ENCODE peak calls at places on chromosomes 1 and 21, in seven cellular contexts. One of them, this sample, is unnamed.

GRCh38 chr21:40575983-40576382 is 271.0 kb downstream of the DSCAM start:
- DNase-seq in coronary artery: no peak
- DNase-seq in mucosa of descending colon: no peak
- DNase-seq in fibroblast of lung: no peak
- DNase-seq in fibroblast of pulmonary artery: no peak
- DNase-seq in left lung: no peak
- DNase-seq in cardiac muscle cell: no peak
- DNase-seq in this sample: no peak

GRCh38 chr1:1304331-1305299 is 3.1 kb downstream of the ACAP3 start:
- DNase-seq in coronary artery: no peak
- DNase-seq in mucosa of descending colon: peak; percentile 78
- DNase-seq in fibroblast of lung: peak; percentile 79
- DNase-seq in fibroblast of pulmonary artery: peak; percentile 78
- DNase-seq in left lung: no peak
- DNase-seq in cardiac muscle cell: peak; percentile 66
- DNase-seq in this sample: no peak

GRCh38 chr21:43262427-43262826 is 93.6 kb downstream of the CRYAA start:
- DNase-seq in coronary artery: peak; percentile 85
- DNase-seq in mucosa of descending colon: no peak
- DNase-seq in fibroblast of lung: peak; percentile 15
- DNase-seq in fibroblast of pulmonary artery: no peak
- DNase-seq in left lung: no peak
- DNase-seq in cardiac muscle cell: no peak
- DNase-seq in this sample: peak; percentile 76

GRCh38 chr1:51234721-51235425 is 1.2 kb upstream of the RNF11 start:
- DNase-seq in coronary artery: peak; percentile 75
- DNase-seq in mucosa of descending colon: peak; percentile 70
- DNase-seq in fibroblast of lung: no peak
- DNase-seq in fibroblast of pulmonary artery: no peak
- DNase-seq in left lung: no peak
- DNase-seq in cardiac muscle cell: peak; percentile 34
- DNase-seq in this sample: peak; percentile 64

GRCh38 chr21:46182548-46183336 is 1.5 kb downstream of the SPATC1L start:
- DNase-seq in coronary artery: peak; percentile 75
- DNase-seq in mucosa of descending colon: peak; percentile 45
- DNase-seq in fibroblast of lung: no peak
- DNase-seq in fibroblast of pulmonary artery: no peak
- DNase-seq in left lung: no peak
- DNase-seq in cardiac muscle cell: no peak
- DNase-seq in this sample: no peak

GRCh38 chr1:213987422-213987875 is 324 bp upstream of the PROX1 start:
- DNase-seq in coronary artery: no peak
- DNase-seq in mucosa of descending colon: no peak
- DNase-seq in fibroblast of lung: no peak
- DNase-seq in fibroblast of pulmonary artery: no peak
- DNase-seq in left lung: peak; percentile 74
- DNase-seq in cardiac muscle cell: peak; percentile 91
- DNase-seq in this sample: peak; percentile 80

GRCh38 chr21:36246080-36246631 is 73.8 kb upstream of the MORC3 start:
- DNase-seq in coronary artery: no peak
- DNase-seq in mucosa of descending colon: peak; percentile 65
- DNase-seq in fibroblast of lung: no peak
- DNase-seq in fibroblast of pulmonary artery: no peak
- DNase-seq in left lung: no peak
- DNase-seq in cardiac muscle cell: no peak
- DNase-seq in this sample: no peak

GRCh38 chr1:224644553-224645154 is 28.5 kb downstream of the CNIH3 start:
- DNase-seq in coronary artery: no peak
- DNase-seq in mucosa of descending colon: peak; percentile 48
- DNase-seq in fibroblast of lung: peak; percentile 59
- DNase-seq in fibroblast of pulmonary artery: peak; percentile 63
- DNase-seq in left lung: no peak
- DNase-seq in cardiac muscle cell: peak; percentile 66
- DNase-seq in this sample: no peak

GRCh38 chr1:83033682-83034081 is 965.2 kb downstream of the TTLL7 start:
- DNase-seq in coronary artery: no peak
- DNase-seq in mucosa of descending colon: no peak
- DNase-seq in fibroblast of lung: peak; percentile 5
- DNase-seq in fibroblast of pulmonary artery: peak; percentile 11
- DNase-seq in left lung: no peak
- DNase-seq in cardiac muscle cell: no peak
- DNase-seq in this sample: no peak

GRCh38 chr1:154463512-154463990 is 38.5 kb upstream of the TDRD10 start:
- DNase-seq in coronary artery: peak; percentile 67
- DNase-seq in mucosa of descending colon: no peak
- DNase-seq in fibroblast of lung: no peak
- DNase-seq in fibroblast of pulmonary artery: no peak
- DNase-seq in left lung: no peak
- DNase-seq in cardiac muscle cell: no peak
- DNase-seq in this sample: no peak

GRCh38 chr1:185561629-185562028 is 172.6 kb upstream of the HMCN1 start:
- DNase-seq in coronary artery: no peak
- DNase-seq in mucosa of descending colon: no peak
- DNase-seq in fibroblast of lung: no peak
- DNase-seq in fibroblast of pulmonary artery: peak; percentile 25
- DNase-seq in left lung: no peak
- DNase-seq in cardiac muscle cell: no peak
- DNase-seq in this sample: no peak

GRCh38 chr1:89166705-89167104 is 9.1 kb downstream of the GBP7 start:
- DNase-seq in coronary artery: no peak
- DNase-seq in mucosa of descending colon: no peak
- DNase-seq in fibroblast of lung: no peak
- DNase-seq in fibroblast of pulmonary artery: no peak
- DNase-seq in left lung: no peak
- DNase-seq in cardiac muscle cell: no peak
- DNase-seq in this sample: no peak

GRCh38 chr1:151641229-151641628 is 29.4 kb downstream of the SNX27 start:
- DNase-seq in coronary artery: no peak
- DNase-seq in mucosa of descending colon: no peak
- DNase-seq in fibroblast of lung: no peak
- DNase-seq in fibroblast of pulmonary artery: no peak
- DNase-seq in left lung: no peak
- DNase-seq in cardiac muscle cell: no peak
- DNase-seq in this sample: no peak

GRCh38 chr1:21626921-21627339 is 42.2 kb downstream of the RAP1GAP start:
- DNase-seq in coronary artery: no peak
- DNase-seq in mucosa of descending colon: no peak
- DNase-seq in fibroblast of lung: no peak
- DNase-seq in fibroblast of pulmonary artery: no peak
- DNase-seq in left lung: no peak
- DNase-seq in cardiac muscle cell: no peak
- DNase-seq in this sample: no peak

GRCh38 chr1:112849425-112849966 is 106.5 kb downstream of the SLC16A1 start:
- DNase-seq in coronary artery: no peak
- DNase-seq in mucosa of descending colon: peak; percentile 52
- DNase-seq in fibroblast of lung: peak; percentile 34
- DNase-seq in fibroblast of pulmonary artery: peak; percentile 39
- DNase-seq in left lung: no peak
- DNase-seq in cardiac muscle cell: peak; percentile 31
- DNase-seq in this sample: peak; percentile 62

GRCh38 chr1:147840909-147841308 is 61.7 kb upstream of the GJA8 start:
- DNase-seq in coronary artery: no peak
- DNase-seq in mucosa of descending colon: no peak
- DNase-seq in fibroblast of lung: no peak
- DNase-seq in fibroblast of pulmonary artery: no peak
- DNase-seq in left lung: no peak
- DNase-seq in cardiac muscle cell: no peak
- DNase-seq in this sample: no peak

GRCh38 chr1:32068891-32069590 is 3.7 kb upstream of the TMEM39B start:
- DNase-seq in coronary artery: no peak
- DNase-seq in mucosa of descending colon: no peak
- DNase-seq in fibroblast of lung: no peak
- DNase-seq in fibroblast of pulmonary artery: peak; percentile 46
- DNase-seq in left lung: no peak
- DNase-seq in cardiac muscle cell: no peak
- DNase-seq in this sample: no peak

GRCh38 chr1:32074841-32075240 is 2.1 kb downstream of the TMEM39B start:
- DNase-seq in coronary artery: no peak
- DNase-seq in mucosa of descending colon: no peak
- DNase-seq in fibroblast of lung: no peak
- DNase-seq in fibroblast of pulmonary artery: no peak
- DNase-seq in left lung: no peak
- DNase-seq in cardiac muscle cell: no peak
- DNase-seq in this sample: no peak

GRCh38 chr1:32071758-32072621 is 749 bp upstream of the TMEM39B start:
- DNase-seq in coronary artery: no peak
- DNase-seq in mucosa of descending colon: no peak
- DNase-seq in fibroblast of lung: peak; percentile 69
- DNase-seq in fibroblast of pulmonary artery: peak; percentile 78
- DNase-seq in left lung: no peak
- DNase-seq in cardiac muscle cell: no peak
- DNase-seq in this sample: no peak

GRCh38 chr1:32073387-32074229 is 869 bp downstream of the TMEM39B start:
- DNase-seq in coronary artery: no peak
- DNase-seq in mucosa of descending colon: no peak
- DNase-seq in fibroblast of lung: no peak
- DNase-seq in fibroblast of pulmonary artery: no peak
- DNase-seq in left lung: no peak
- DNase-seq in cardiac muscle cell: no peak
- DNase-seq in this sample: no peak

GRCh38 chr1:32072622-32073386 is at the start of gene TMEM39B:
- DNase-seq in coronary artery: peak; percentile 95
- DNase-seq in mucosa of descending colon: peak; percentile 96
- DNase-seq in fibroblast of lung: peak; percentile 96
- DNase-seq in fibroblast of pulmonary artery: peak; percentile 96
- DNase-seq in left lung: peak; percentile 99
- DNase-seq in cardiac muscle cell: peak; percentile 97
- DNase-seq in this sample: peak; percentile 89
- TF ChIP-seq CTCF in coronary artery: no peak
- TF ChIP-seq CTCF in mucosa of descending colon: no peak
- TF ChIP-seq CTCF in fibroblast of lung: no peak
- TF ChIP-seq CTCF in fibroblast of pulmonary artery: no peak
- TF ChIP-seq CTCF in left lung: no peak
- TF ChIP-seq CTCF in cardiac muscle cell: peak; percentile 7
- TF ChIP-seq CTCF in this sample: no peak

DNA sequence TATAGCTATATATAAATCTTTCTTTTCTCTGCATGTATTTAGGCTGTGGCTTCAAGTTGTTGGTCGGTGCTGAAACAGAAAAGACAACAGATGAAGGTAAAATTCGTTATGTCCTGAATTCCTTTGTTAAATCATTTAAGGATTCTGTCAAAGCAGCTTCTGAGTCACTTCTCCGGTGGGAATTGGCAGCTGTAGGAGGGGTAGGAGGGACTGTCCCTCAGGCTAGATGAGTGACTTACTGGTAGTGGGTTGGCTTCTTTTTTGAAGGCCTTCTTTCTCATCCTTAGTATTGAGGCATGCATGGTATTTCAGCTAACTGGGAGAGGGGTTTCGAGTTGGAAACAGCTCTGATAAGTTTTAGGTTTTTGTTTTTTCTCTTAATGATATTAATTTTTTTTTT is 22.1 kb upstream of the NEXN start:
- DNase-seq in coronary artery: no peak
- DNase-seq in mucosa of descending colon: no peak
- DNase-seq in fibroblast of lung: no peak
- DNase-seq in fibroblast of pulmonary artery: peak; percentile 14
- DNase-seq in left lung: no peak
- DNase-seq in cardiac muscle cell: no peak
- DNase-seq in this sample: no peak
- H3K4me3 ChIP-seq in coronary artery: no peak overlapping the region
- H3K4me3 ChIP-seq in mucosa of descending colon: no peak overlapping the region
- H3K4me3 ChIP-seq in fibroblast of lung: no peak overlapping the region
- H3K4me3 ChIP-seq in fibroblast of pulmonary artery: no peak overlapping the region
- H3K4me3 ChIP-seq in left lung: no peak overlapping the region
- H3K4me3 ChIP-seq in cardiac muscle cell: no peak overlapping the region
- H3K4me3 ChIP-seq in this sample: no peak overlapping the region

DNA sequence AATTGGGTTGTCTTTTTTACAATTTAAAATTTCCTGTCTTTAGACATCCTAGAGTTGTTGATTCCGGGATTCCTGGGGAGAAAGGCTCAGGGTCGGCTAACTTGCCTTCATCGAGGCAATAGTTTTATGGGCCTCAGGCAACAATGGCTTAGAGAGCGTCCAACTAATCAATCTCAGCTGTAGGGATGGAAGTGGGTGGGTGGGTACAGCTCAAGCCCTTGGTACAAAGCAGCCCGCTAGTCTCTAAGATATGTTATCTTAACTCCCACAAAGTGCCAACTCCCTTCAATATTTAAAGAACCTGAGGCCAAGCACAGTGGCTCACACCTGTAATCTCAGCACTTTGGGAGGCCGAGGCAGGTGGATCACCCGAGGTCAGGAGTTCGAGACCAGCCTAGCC is 6.9 kb upstream of the FMN2 start:
- DNase-seq in coronary artery: no peak
- DNase-seq in mucosa of descending colon: no peak
- DNase-seq in fibroblast of lung: no peak
- DNase-seq in fibroblast of pulmonary artery: no peak
- DNase-seq in left lung: no peak
- DNase-seq in cardiac muscle cell: no peak
- DNase-seq in this sample: no peak
- TF ChIP-seq CTCF in coronary artery: no peak
- TF ChIP-seq CTCF in mucosa of descending colon: no peak
- TF ChIP-seq CTCF in fibroblast of lung: no peak
- TF ChIP-seq CTCF in fibroblast of pulmonary artery: no peak
- TF ChIP-seq CTCF in left lung: no peak
- TF ChIP-seq CTCF in cardiac muscle cell: no peak
- TF ChIP-seq CTCF in this sample: no peak

GRCh38 chr1:29125237-29125641 is 1.5 kb upstream of the TMEM200B start:
- DNase-seq in coronary artery: no peak
- DNase-seq in mucosa of descending colon: no peak
- DNase-seq in fibroblast of lung: no peak
- DNase-seq in fibroblast of pulmonary artery: no peak
- DNase-seq in left lung: no peak
- DNase-seq in cardiac muscle cell: no peak
- DNase-seq in this sample: no peak
- H3K4me3 ChIP-seq in coronary artery: peak overlapping the region; percentile 90
- H3K4me3 ChIP-seq in mucosa of descending colon: no peak overlapping the region
- H3K4me3 ChIP-seq in fibroblast of lung: peak overlapping the region; percentile 1
- H3K4me3 ChIP-seq in fibroblast of pulmonary artery: peak overlapping the region; percentile 66
- H3K4me3 ChIP-seq in left lung: peak overlapping the region; percentile 54
- H3K4me3 ChIP-seq in cardiac muscle cell: no peak overlapping the region
- H3K4me3 ChIP-seq in this sample: no peak overlapping the region

GRCh38 chr1:63868220-63868897 is 94.5 kb downstream of the ROR1 start:
- DNase-seq in coronary artery: no peak
- DNase-seq in mucosa of descending colon: no peak
- DNase-seq in fibroblast of lung: no peak
- DNase-seq in fibroblast of pulmonary artery: no peak
- DNase-seq in left lung: no peak
- DNase-seq in cardiac muscle cell: no peak
- DNase-seq in this sample: no peak
- TF ChIP-seq CTCF in coronary artery: no peak
- TF ChIP-seq CTCF in mucosa of descending colon: no peak
- TF ChIP-seq CTCF in fibroblast of lung: no peak
- TF ChIP-seq CTCF in fibroblast of pulmonary artery: peak; percentile 8
- TF ChIP-seq CTCF in left lung: no peak
- TF ChIP-seq CTCF in cardiac muscle cell: no peak
- TF ChIP-seq CTCF in this sample: no peak

DNA sequence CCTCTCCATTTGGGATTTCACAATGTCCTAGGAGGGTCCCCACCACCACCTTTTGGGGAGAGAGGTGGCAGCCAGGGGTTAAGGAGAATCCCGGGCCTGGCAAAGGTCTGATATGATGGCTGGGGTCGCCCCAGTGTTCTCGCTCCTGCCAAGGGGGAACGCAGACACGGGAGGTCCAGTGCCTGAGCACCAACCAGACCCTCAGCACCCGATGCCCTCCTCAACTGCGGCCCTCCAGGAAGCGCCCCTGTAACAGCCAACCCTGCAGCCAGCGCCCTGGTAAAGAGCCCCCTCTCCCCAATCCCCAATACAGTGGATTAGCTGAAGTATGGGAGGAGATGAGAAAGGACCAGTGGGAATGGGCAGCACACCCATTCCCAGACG is 10.4 kb downstream of the ADAMTSL4 start:
- DNase-seq in coronary artery: no peak
- DNase-seq in mucosa of descending colon: no peak
- DNase-seq in fibroblast of lung: no peak
- DNase-seq in fibroblast of pulmonary artery: no peak
- DNase-seq in left lung: no peak
- DNase-seq in cardiac muscle cell: no peak
- DNase-seq in this sample: peak; percentile 76
- H3K4me3 ChIP-seq in coronary artery: peak overlapping the region; percentile 73
- H3K4me3 ChIP-seq in mucosa of descending colon: no peak overlapping the region
- H3K4me3 ChIP-seq in fibroblast of lung: no peak overlapping the region
- H3K4me3 ChIP-seq in fibroblast of pulmonary artery: no peak overlapping the region
- H3K4me3 ChIP-seq in left lung: peak overlapping the region; percentile 50
- H3K4me3 ChIP-seq in cardiac muscle cell: no peak overlapping the region
- H3K4me3 ChIP-seq in this sample: no peak overlapping the region